ENCODE peak calls at places on chromosomes 11 and 22, in four cellular contexts. One of them, this sample, is unnamed.

GRCh38 chr11:117824571-117825537 is at the start of gene FXYD2:
- DNase-seq in upper lobe of left lung: peak
- DNase-seq in left ventricle myocardium inferior: peak
- DNase-seq in IMR-90: no peak
- DNase-seq in this sample: peak

GRCh38 chr22:39661842-39662676 is 91.5 kb downstream of the CACNA1I start:
- DNase-seq in IMR-90: no peak
- DNase-seq in left ventricle myocardium inferior: no peak
- DNase-seq in upper lobe of left lung: peak
- DNase-seq in this sample: peak

GRCh38 chr11:10317776-10318526 is 13.1 kb downstream of the ADM start:
- DNase-seq in upper lobe of left lung: no peak
- DNase-seq in IMR-90: no peak
- DNase-seq in left ventricle myocardium inferior: no peak
- DNase-seq in this sample: no peak

GRCh38 chr22:49517211-49517610 is 310.5 kb downstream of the BRD1 start:
- DNase-seq in upper lobe of left lung: no peak
- DNase-seq in IMR-90: no peak
- DNase-seq in left ventricle myocardium inferior: no peak
- DNase-seq in this sample: no peak

GRCh38 chr22:44567846-44568493 is 69.9 kb upstream of the RTL6 start:
- DNase-seq in left ventricle myocardium inferior: no peak
- DNase-seq in upper lobe of left lung: no peak
- DNase-seq in IMR-90: peak
- DNase-seq in this sample: peak

GRCh38 chr11:15874699-15875098 is 481.6 kb downstream of the SOX6 start:
- DNase-seq in IMR-90: no peak
- DNase-seq in upper lobe of left lung: no peak
- DNase-seq in left ventricle myocardium inferior: no peak
- DNase-seq in this sample: no peak

GRCh38 chr11:76861490-76861953 is 804 bp downstream of the ACER3 start:
- DNase-seq in IMR-90: no peak
- DNase-seq in upper lobe of left lung: no peak
- DNase-seq in left ventricle myocardium inferior: no peak
- DNase-seq in this sample: no peak

GRCh38 chr11:68756171-68756766 is 4.9 kb upstream of the TESMIN start:
- DNase-seq in IMR-90: peak
- DNase-seq in left ventricle myocardium inferior: no peak
- DNase-seq in upper lobe of left lung: no peak
- DNase-seq in this sample: no peak

GRCh38 chr11:60918941-60919275 is 5.0 kb downstream of the TMEM109 start:
- DNase-seq in upper lobe of left lung: no peak
- DNase-seq in left ventricle myocardium inferior: no peak
- DNase-seq in IMR-90: peak
- DNase-seq in this sample: peak

GRCh38 chr22:21818487-21819182 is 48.8 kb downstream of the MAPK1 start:
- DNase-seq in IMR-90: no peak
- DNase-seq in upper lobe of left lung: no peak
- DNase-seq in left ventricle myocardium inferior: no peak
- DNase-seq in this sample: no peak

GRCh38 chr22:50175191-50175461 is 4.6 kb downstream of the PANX2 start:
- DNase-seq in left ventricle myocardium inferior: no peak
- DNase-seq in IMR-90: no peak
- DNase-seq in upper lobe of left lung: peak
- DNase-seq in this sample: no peak

GRCh38 chr11:86978756-86979608 is 23.8 kb upstream of the FZD4 start:
- DNase-seq in IMR-90: peak
- DNase-seq in upper lobe of left lung: no peak
- DNase-seq in left ventricle myocardium inferior: no peak
- DNase-seq in this sample: peak

GRCh38 chr11:45141171-45141570 is 5.3 kb upstream of the PRDM11 start:
- DNase-seq in IMR-90: no peak
- DNase-seq in left ventricle myocardium inferior: no peak
- DNase-seq in upper lobe of left lung: no peak
- DNase-seq in this sample: no peak

GRCh38 chr22:29116397-29117123 is 43.7 kb downstream of the KREMEN1 start:
- DNase-seq in upper lobe of left lung: no peak
- DNase-seq in left ventricle myocardium inferior: no peak
- DNase-seq in IMR-90: peak
- DNase-seq in this sample: no peak

GRCh38 chr11:69718147-69718546 is 14.3 kb upstream of the FGF19 start:
- DNase-seq in IMR-90: peak
- DNase-seq in upper lobe of left lung: no peak
- DNase-seq in left ventricle myocardium inferior: peak
- DNase-seq in this sample: no peak

GRCh38 chr11:78049348-78049747 is 14.3 kb upstream of the THRSP start:
- DNase-seq in IMR-90: no peak
- DNase-seq in left ventricle myocardium inferior: no peak
- DNase-seq in upper lobe of left lung: no peak
- DNase-seq in this sample: no peak

GRCh38 chr11:11230802-11231562 is 122.1 kb downstream of the CSNK2A3 start:
- DNase-seq in left ventricle myocardium inferior: no peak
- DNase-seq in IMR-90: no peak
- DNase-seq in upper lobe of left lung: no peak
- DNase-seq in this sample: no peak

GRCh38 chr11:131692151-131692550 is 321.7 kb downstream of the NTM start:
- DNase-seq in left ventricle myocardium inferior: no peak
- DNase-seq in upper lobe of left lung: no peak
- DNase-seq in IMR-90: no peak
- DNase-seq in this sample: no peak

GRCh38 chr11:133950874-133951483 is 5.8 kb downstream of the IGSF9B start:
- DNase-seq in IMR-90: no peak
- DNase-seq in left ventricle myocardium inferior: peak
- DNase-seq in upper lobe of left lung: no peak
- DNase-seq in this sample: no peak

GRCh38 chr22:49976439-49977175 is 16.0 kb downstream of the PIM3 start:
- DNase-seq in IMR-90: no peak
- DNase-seq in left ventricle myocardium inferior: no peak
- DNase-seq in upper lobe of left lung: no peak
- DNase-seq in this sample: no peak

GRCh38 chr22:30251661-30252226 is 5.2 kb upstream of the LIF start:
- DNase-seq in left ventricle myocardium inferior: peak
- DNase-seq in upper lobe of left lung: no peak
- DNase-seq in IMR-90: peak
- DNase-seq in this sample: peak

GRCh38 chr11:60363542-60364525 is 14.5 kb upstream of the MS4A7 start:
- DNase-seq in IMR-90: peak
- DNase-seq in left ventricle myocardium inferior: no peak
- DNase-seq in upper lobe of left lung: no peak
- DNase-seq in this sample: peak

GRCh38 chr11:18791175-18792065 is at the start of gene PTPN5:
- DNase-seq in left ventricle myocardium inferior: no peak
- DNase-seq in IMR-90: no peak
- DNase-seq in upper lobe of left lung: peak
- DNase-seq in this sample: no peak

GRCh38 chr11:8060801-8061554 is 20.0 kb upstream of the TUB start:
- DNase-seq in IMR-90: peak
- DNase-seq in upper lobe of left lung: no peak
- DNase-seq in left ventricle myocardium inferior: no peak
- DNase-seq in this sample: no peak

GRCh38 chr11:60924110-60924905 is at the start of gene TMEM132A:
- DNase-seq in IMR-90: peak
- DNase-seq in left ventricle myocardium inferior: peak
- DNase-seq in upper lobe of left lung: peak
- DNase-seq in this sample: peak

GRCh38 chr11:103279821-103280220 is 170.6 kb downstream of the DYNC2H1 start:
- DNase-seq in IMR-90: peak
- DNase-seq in left ventricle myocardium inferior: no peak
- DNase-seq in upper lobe of left lung: no peak
- DNase-seq in this sample: peak

GRCh38 chr22:19082101-19082500 is 40.1 kb downstream of the DGCR2 start:
- DNase-seq in IMR-90: no peak
- DNase-seq in left ventricle myocardium inferior: no peak
- DNase-seq in upper lobe of left lung: no peak
- DNase-seq in this sample: no peak

GRCh38 chr22:17250380-17251129 is 31.3 kb upstream of the ADA2 start:
- DNase-seq in left ventricle myocardium inferior: no peak
- DNase-seq in upper lobe of left lung: no peak
- DNase-seq in IMR-90: no peak
- DNase-seq in this sample: no peak

GRCh38 chr22:36934153-36934939 is 20.9 kb downstream of the CSF2RB start:
- DNase-seq in left ventricle myocardium inferior: no peak
- DNase-seq in upper lobe of left lung: peak
- DNase-seq in IMR-90: no peak
- DNase-seq in this sample: peak

GRCh38 chr22:48840112-48840949 is 987.3 kb downstream of the BRD1 start:
- DNase-seq in left ventricle myocardium inferior: no peak
- DNase-seq in upper lobe of left lung: no peak
- DNase-seq in IMR-90: no peak
- DNase-seq in this sample: no peak

GRCh38 chr11:59106363-59107336 is at the start of gene FAM111B:
- DNase-seq in left ventricle myocardium inferior: peak
- DNase-seq in upper lobe of left lung: peak
- DNase-seq in IMR-90: peak
- DNase-seq in this sample: peak
- H3K4me3 ChIP-seq in left ventricle myocardium inferior: peak
- H3K4me3 ChIP-seq in upper lobe of left lung: peak
- H3K4me3 ChIP-seq in IMR-90: peak
- H3K4me3 ChIP-seq in this sample: peak

GRCh38 chr11:65546217-65546958 is 11.8 kb downstream of the LTBP3 start:
- DNase-seq in upper lobe of left lung: peak
- DNase-seq in left ventricle myocardium inferior: peak
- DNase-seq in IMR-90: no peak
- DNase-seq in this sample: peak
- H3K4me3 ChIP-seq in upper lobe of left lung: no peak
- H3K4me3 ChIP-seq in left ventricle myocardium inferior: peak
- H3K4me3 ChIP-seq in IMR-90: no peak
- H3K4me3 ChIP-seq in this sample: peak

GRCh38 chr11:128759168-128759567 is 65.3 kb downstream of the FLI1 start:
- DNase-seq in IMR-90: no peak
- DNase-seq in left ventricle myocardium inferior: no peak
- DNase-seq in upper lobe of left lung: no peak
- DNase-seq in this sample: no peak
- H3K4me3 ChIP-seq in IMR-90: no peak
- H3K4me3 ChIP-seq in left ventricle myocardium inferior: no peak
- H3K4me3 ChIP-seq in upper lobe of left lung: no peak
- H3K4me3 ChIP-seq in this sample: no peak

GRCh38 chr11:120501440-120501839 is 10.1 kb upstream of the GRIK4 start:
- DNase-seq in IMR-90: no peak
- DNase-seq in upper lobe of left lung: no peak
- DNase-seq in left ventricle myocardium inferior: no peak
- DNase-seq in this sample: no peak
- H3K4me3 ChIP-seq in IMR-90: no peak
- H3K4me3 ChIP-seq in upper lobe of left lung: no peak
- H3K4me3 ChIP-seq in left ventricle myocardium inferior: no peak
- H3K4me3 ChIP-seq in this sample: no peak

GRCh38 chr11:73314121-73314948 is 6.3 kb downstream of the ARHGEF17 start:
- DNase-seq in IMR-90: peak
- DNase-seq in left ventricle myocardium inferior: peak
- DNase-seq in upper lobe of left lung: no peak
- DNase-seq in this sample: no peak
- H3K4me3 ChIP-seq in IMR-90: no peak
- H3K4me3 ChIP-seq in left ventricle myocardium inferior: peak
- H3K4me3 ChIP-seq in upper lobe of left lung: no peak
- H3K4me3 ChIP-seq in this sample: no peak

This sample was measured in bronchial epithelial cell.